ENCODE peak calls at places on chromosomes 6 and 20, in four cellular contexts. A is bronchial epithelial cell; C is GM19239; R is activated T-cell treated with anti-CD3 and anti-CD28 coated beads, Interleukin-2, amount 50 U/mL, for 4 hours. Z is an unnamed sample.

GRCh38 chr6:148608211-148608951 is 138.4 kb upstream of the UST start:
- DNase-seq in A (peak), C (no peak), R (no peak), Z (no peak)

GRCh38 chr20:58892932-58893224 is 40.4 kb downstream of the GNAS start:
- DNase-seq in A (no peak), C (no peak), R (no peak), Z (no peak)

GRCh38 chr6:121247386-121247785 is 86.9 kb downstream of the TBC1D32 start:
- DNase-seq in A (no peak), C (no peak), R (no peak), Z (no peak)

GRCh38 chr6:107290491-107290890 is 168.9 kb downstream of the PDSS2 start:
- DNase-seq in A (no peak), C (no peak), R (no peak), Z (no peak)

GRCh38 chr20:20295621-20296498 is 72.0 kb upstream of the INSM1 start:
- DNase-seq in A (no peak), C (no peak), R (no peak), Z (no peak)

GRCh38 chr6:127933852-127934840 is 33.3 kb upstream of the THEMIS start:
- DNase-seq in A (no peak), C (no peak), R (no peak), Z (no peak)

GRCh38 chr6:132962936-132963579 is 148.7 kb downstream of the RPS12 start:
- DNase-seq in A (peak), C (peak), R (peak), Z (peak)

GRCh38 chr6:70954750-70955149 is 2.1 kb downstream of the B3GAT2 start:
- DNase-seq in A (no peak), C (no peak), R (no peak), Z (no peak)

GRCh38 chr6:163960128-163960527 is 545.6 kb downstream of the QKI start:
- DNase-seq in A (no peak), C (no peak), R (no peak), Z (no peak)

GRCh38 chr20:3543901-3544507 is 73.2 kb downstream of the ATRN start:
- DNase-seq in A (peak), C (no peak), R (no peak), Z (no peak)